ENCODE peak calls at places on chromosomes 6 and 20, in eight cellular contexts. Q is uterus; J is fibroblast of the aortic adventitia; R is A549; L is CD8-positive, alpha-beta T cell; I is fibroblast of mammary gland; D is AG04449; W is NB4. H is an unnamed sample.

GRCh38 chr6:83467620-83468036 is 36.8 kb upstream of the ME1 start:
- DNase-seq in Q (no peak), J (no peak), R (no peak), L (no peak), I (no peak), D (no peak), W (peak), H (no peak)

GRCh38 chr6:41442800-41443501 is 103.2 kb upstream of the FOXP4 start:
- DNase-seq in Q (peak), J (no peak), R (no peak), L (no peak), I (peak), D (no peak), W (no peak), H (peak)

GRCh38 chr6:148053209-148053608 is 289.4 kb upstream of the SASH1 start:
- DNase-seq in Q (no peak), J (no peak), R (no peak), L (no peak), I (no peak), D (no peak), W (no peak), H (no peak)

GRCh38 chr6:107491059-107491609 is 1.2 kb downstream of the SOBP start:
- DNase-seq in Q (peak), J (peak), R (peak), L (no peak), I (peak), D (no peak), W (peak), H (peak)

GRCh38 chr20:54545959-54546358 is 70.6 kb downstream of the DOK5 start:
- DNase-seq in Q (no peak), J (peak), R (no peak), L (no peak), I (no peak), D (peak), W (no peak), H (no peak)

GRCh38 chr6:40276176-40276575 is 311.0 kb downstream of the LRFN2 start:
- DNase-seq in Q (no peak), J (no peak), R (no peak), L (no peak), I (no peak), D (no peak), W (no peak), H (no peak)

GRCh38 chr20:50559149-50559548 is 49.0 kb downstream of the PTPN1 start:
- DNase-seq in Q (no peak), J (peak), R (no peak), L (no peak), I (no peak), D (no peak), W (no peak), H (no peak)

GRCh38 chr6:5020142-5020541 is 16.3 kb upstream of the RPP40 start:
- DNase-seq in Q (no peak), J (no peak), R (no peak), L (no peak), I (no peak), D (no peak), W (no peak), H (no peak)

GRCh38 chr6:135871878-135872277 is 20.4 kb downstream of the PDE7B start:
- DNase-seq in Q (no peak), J (peak), R (no peak), L (no peak), I (peak), D (peak), W (no peak), H (no peak)

GRCh38 chr20:50634191-50634590 is 57.2 kb downstream of the RIPOR3 start:
- DNase-seq in Q (no peak), J (no peak), R (no peak), L (no peak), I (no peak), D (no peak), W (no peak), H (no peak)

GRCh38 chr6:144158133-144158532 is 7.8 kb downstream of the STX11 start:
- DNase-seq in Q (peak), J (peak), R (no peak), L (no peak), I (peak), D (peak), W (no peak), H (no peak)

GRCh38 chr6:108598316-108598863 is 37.7 kb downstream of the FOXO3 start:
- DNase-seq in Q (no peak), J (peak), R (no peak), L (no peak), I (peak), D (no peak), W (peak), H (no peak)

GRCh38 chr20:19456600-19457390 is 244.4 kb downstream of the SLC24A3 start:
- DNase-seq in Q (no peak), J (no peak), R (no peak), L (no peak), I (no peak), D (no peak), W (peak), H (no peak)

GRCh38 chr20:62350098-62350628 is 16.9 kb downstream of the LAMA5 start:
- DNase-seq in Q (no peak), J (no peak), R (peak), L (no peak), I (no peak), D (no peak), W (no peak), H (no peak)

GRCh38 chr20:44785768-44786167 is 24.6 kb downstream of the RIMS4 start:
- DNase-seq in Q (no peak), J (peak), R (peak), L (no peak), I (no peak), D (no peak), W (no peak), H (no peak)
- TF ChIP-seq CTCF in Q (no peak), J (peak), R (peak), L (no peak), I (no peak), D (peak), W (no peak), H (no peak)

GRCh38 chr6:52553719-52554118 is 23.1 kb downstream of the TRAM2 start:
- DNase-seq in Q (no peak), J (no peak), R (no peak), L (no peak), I (no peak), D (no peak), W (no peak), H (no peak)

GRCh38 chr6:52552278-52552643 is 24.6 kb downstream of the TRAM2 start:
- DNase-seq in Q (no peak), J (no peak), R (no peak), L (no peak), I (no peak), D (no peak), W (no peak), H (no peak)

GRCh38 chr6:52553158-52553557 is 23.7 kb downstream of the TRAM2 start:
- DNase-seq in Q (no peak), J (no peak), R (no peak), L (no peak), I (no peak), D (no peak), W (no peak), H (no peak)

GRCh38 chr6:52550014-52550575 is 26.8 kb downstream of the TRAM2 start:
- DNase-seq in Q (no peak), J (no peak), R (no peak), L (no peak), I (no peak), D (no peak), W (no peak), H (no peak)

DNA sequence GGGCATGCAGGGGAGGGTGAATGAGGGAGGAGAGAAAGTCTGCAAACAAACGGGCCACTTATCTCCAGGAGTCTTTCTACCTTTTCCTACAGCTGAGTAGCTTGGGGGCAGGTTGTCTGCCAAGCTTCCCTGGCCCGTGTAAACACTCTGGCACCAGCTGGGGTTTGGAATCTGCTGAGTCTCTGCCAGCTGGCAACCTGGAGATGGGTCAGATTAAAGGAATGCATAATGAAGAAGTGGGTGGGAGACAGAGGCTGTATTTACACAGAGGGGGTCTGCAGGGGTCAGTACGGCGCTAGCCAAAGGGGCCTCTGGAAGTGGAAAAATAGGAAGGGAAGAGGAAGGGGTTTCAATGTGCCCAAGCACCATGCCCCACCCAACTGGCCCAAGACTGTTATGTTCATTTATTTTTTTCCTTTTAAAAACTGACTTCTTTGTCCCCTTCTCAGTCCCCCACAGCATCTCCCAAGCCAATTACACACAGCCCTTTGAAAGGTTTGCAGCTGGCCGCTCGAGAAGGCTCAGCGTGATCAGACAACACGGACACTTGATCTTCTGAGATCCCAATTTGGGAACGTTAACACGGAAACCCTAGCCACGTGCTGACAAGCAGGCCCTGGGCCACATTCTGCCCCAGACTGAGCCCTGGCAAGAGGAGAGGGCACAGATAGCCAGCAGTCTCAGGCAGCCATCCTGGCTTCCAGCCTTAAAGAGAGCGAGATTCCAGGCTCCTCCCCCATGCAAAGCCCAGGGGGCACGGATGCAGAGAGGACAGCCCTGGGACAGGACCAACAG is 25.2 kb downstream of the TRAM2 start:
- DNase-seq in Q (peak), J (peak), R (no peak), L (no peak), I (peak), D (no peak), W (no peak), H (peak)
- TF ChIP-seq CTCF in Q (no peak), J (no peak), R (no peak), L (no peak), I (no peak), D (no peak), W (no peak), H (no peak)

DNA sequence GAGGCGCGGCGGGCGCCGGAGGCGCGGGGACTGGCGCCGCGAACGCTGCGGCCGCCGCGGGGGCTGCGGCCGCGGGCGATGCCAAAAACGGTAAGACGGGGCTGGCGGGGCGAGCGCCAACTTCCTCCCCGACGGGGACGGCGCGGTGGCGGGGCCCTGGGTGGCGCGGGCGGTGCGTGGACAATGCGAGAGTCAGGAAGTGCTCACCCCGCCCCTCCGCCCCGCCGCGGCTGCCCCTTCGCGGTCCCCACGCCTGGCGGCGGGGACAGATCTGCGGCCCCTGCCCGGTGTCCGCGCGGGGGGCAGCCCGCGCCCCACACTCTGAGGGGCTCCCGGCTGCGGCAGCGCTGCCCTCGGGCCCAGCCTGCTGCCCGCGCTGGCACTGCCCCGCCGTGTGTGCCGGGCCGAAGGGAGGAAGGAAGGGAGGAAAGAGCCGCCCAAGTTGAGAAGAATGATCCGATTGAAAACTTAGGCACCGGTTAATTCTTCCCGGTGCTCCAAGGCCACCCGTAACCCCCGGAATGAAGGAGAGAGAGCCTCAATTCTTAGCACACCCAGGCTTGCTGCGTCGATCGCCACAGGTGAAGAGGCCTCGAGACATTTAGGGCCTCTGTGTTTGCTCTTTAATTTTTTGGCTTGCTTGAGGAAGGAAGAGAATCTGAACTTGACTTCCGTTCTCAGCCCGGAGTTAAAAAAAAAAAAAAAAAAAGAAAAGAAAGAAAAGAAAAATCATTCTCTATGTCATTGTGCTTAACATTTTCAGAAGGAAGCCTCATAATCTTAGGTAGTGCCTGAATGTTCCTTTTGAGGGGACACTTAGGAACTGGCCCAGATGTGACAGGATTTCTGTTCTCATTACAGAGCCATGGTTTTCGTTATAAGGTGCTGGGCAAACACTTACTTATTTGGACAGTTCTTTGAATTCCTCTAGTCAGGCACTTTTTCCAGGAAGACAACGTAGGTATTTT is 982 bp downstream of the HECA start:
- DNase-seq in Q (peak), J (peak), R (peak), L (peak), I (no peak), D (no peak), W (peak), H (peak)
- TF ChIP-seq CTCF in Q (peak), J (no peak), R (no peak), L (no peak), I (no peak), D (peak), W (no peak), H (peak)

DNA sequence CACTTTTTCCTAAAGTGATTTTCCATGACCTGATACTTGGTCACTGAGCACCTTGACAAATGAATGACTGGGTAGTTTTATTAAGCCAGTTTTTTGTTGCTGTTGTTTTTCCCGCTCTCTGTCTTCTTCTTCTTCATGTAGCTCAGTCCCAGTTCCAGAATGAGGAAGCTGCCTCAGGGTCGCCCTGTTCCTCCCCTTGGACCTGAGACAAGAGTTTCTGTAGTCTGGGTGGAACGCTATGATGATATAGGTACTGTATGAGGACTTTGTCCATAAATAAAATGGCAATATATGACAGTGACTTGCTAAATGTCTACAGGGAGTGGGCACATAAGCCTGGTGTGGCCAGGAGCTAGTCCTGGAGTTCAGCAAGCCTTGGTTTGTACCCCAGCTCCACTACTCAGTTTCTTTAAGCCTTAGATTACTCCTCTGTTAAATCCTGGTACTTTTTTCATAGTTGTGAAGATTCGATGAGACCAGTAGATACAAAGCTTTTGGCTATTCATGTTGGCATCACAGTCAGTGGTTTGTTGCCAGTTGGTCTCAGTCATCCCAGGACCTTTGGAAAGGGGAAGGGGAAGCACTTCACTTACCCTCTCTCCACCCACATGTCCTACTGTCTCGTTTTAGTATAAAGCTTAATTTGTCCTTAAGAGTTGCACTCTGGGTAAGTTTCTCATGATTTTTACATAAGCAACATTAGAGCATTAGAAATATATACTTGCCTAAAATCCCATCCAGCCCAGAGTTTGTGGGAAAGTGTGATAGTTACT is 11.1 kb upstream of the ADIG start:
- DNase-seq in Q (no peak), J (no peak), R (no peak), L (no peak), I (no peak), D (no peak), W (no peak), H (no peak)
- TF ChIP-seq CTCF in Q (no peak), J (no peak), R (no peak), L (no peak), I (no peak), D (no peak), W (no peak), H (no peak)

GRCh38 chr6:90584636-90585255 is 2.1 kb downstream of the MAP3K7 start:
- DNase-seq in Q (no peak), J (peak), R (no peak), L (no peak), I (no peak), D (no peak), W (peak), H (no peak)
- TF ChIP-seq CTCF in Q (no peak), J (no peak), R (no peak), L (no peak), I (no peak), D (no peak), W (no peak), H (no peak)

GRCh38 chr6:110360671-110361070 is 2.5 kb upstream of the METTL24 start:
- DNase-seq in Q (no peak), J (no peak), R (no peak), L (no peak), I (no peak), D (no peak), W (no peak), H (no peak)

GRCh38 chr6:110357298-110357695 is 852 bp downstream of the METTL24 start:
- DNase-seq in Q (peak), J (no peak), R (no peak), L (no peak), I (peak), D (no peak), W (no peak), H (no peak)

GRCh38 chr6:110358536-110359148 is 493 bp upstream of the METTL24 start:
- DNase-seq in Q (no peak), J (no peak), R (no peak), L (no peak), I (no peak), D (no peak), W (no peak), H (no peak)

GRCh38 chr6:110357696-110358535 is at the start of gene METTL24:
- DNase-seq in Q (peak), J (no peak), R (peak), L (peak), I (no peak), D (no peak), W (peak), H (peak)

GRCh38 chr6:110359554-110359953 is 1.4 kb upstream of the METTL24 start:
- DNase-seq in Q (no peak), J (no peak), R (no peak), L (no peak), I (no peak), D (no peak), W (no peak), H (no peak)
- TF ChIP-seq CTCF in Q (no peak), J (no peak), R (no peak), L (no peak), I (no peak), D (no peak), W (no peak), H (no peak)